ENCODE peak calls at places on chromosomes 7 and 10, in seven cellular contexts. N, X, Y, O, D, E and J are unnamed samples.

GRCh38 chr7:7032221-7032620 is 150.1 kb upstream of the C1GALT1 start:
- DNase-seq in N (no peak), X (no peak), Y (no peak), O (no peak), D (no peak), E (no peak), J (no peak)

GRCh38 chr10:62638062-62638477 is 166.4 kb upstream of the ADO start:
- DNase-seq in N (no peak), X (no peak), Y (no peak), O (peak; percentile 22), D (peak; percentile 11), E (no peak), J (no peak)

GRCh38 chr7:135939268-135939667 is 37.9 kb downstream of the MTPN start:
- DNase-seq in N (no peak), X (no peak), Y (no peak), O (no peak), D (no peak), E (no peak), J (no peak)

GRCh38 chr10:114862456-114862855 is 40.9 kb downstream of the FHIP2A start:
- DNase-seq in N (no peak), X (no peak), Y (no peak), O (no peak), D (no peak), E (no peak), J (no peak)

GRCh38 chr10:73744690-73744994 is 470 bp downstream of the SEC24C start:
- DNase-seq in N (peak; percentile 78), X (no peak), Y (peak; percentile 48), O (peak; percentile 80), D (peak; percentile 76), E (no peak), J (peak; percentile 51)

GRCh38 chr7:284762-285722 is 4.9 kb upstream of the FOXL3 start:
- DNase-seq in N (no peak), X (no peak), Y (no peak), O (no peak), D (no peak), E (no peak), J (no peak)

GRCh38 chr7:45601094-45601493 is 26.9 kb downstream of the ADCY1 start:
- DNase-seq in N (peak; percentile 31), X (no peak), Y (no peak), O (no peak), D (no peak), E (no peak), J (no peak)

GRCh38 chr7:54956865-54957264 is 62.0 kb upstream of the EGFR start:
- DNase-seq in N (no peak), X (no peak), Y (no peak), O (no peak), D (no peak), E (no peak), J (no peak)